ENCODE peak calls at places on chromosomes 13 and 19, in four cellular contexts. R is thoracic aorta, J is neural crest cell, Y is pancreas. L is an unnamed sample.

GRCh38 chr13:83881917-83882625 is at the start of gene SLITRK1:
- DNase-seq in R (no peak), J (peak), Y (peak), L (peak)

GRCh38 chr19:55082023-55082851 is 6.6 kb downstream of the EPS8L1 start:
- DNase-seq in R (no peak), J (no peak), Y (no peak), L (no peak)

GRCh38 chr13:93620366-93620765 is 393.8 kb downstream of the GPC6 start:
- DNase-seq in R (no peak), J (no peak), Y (no peak), L (no peak)

GRCh38 chr19:23542562-23542961 is 144.4 kb downstream of the ZNF675 start:
- DNase-seq in R (no peak), J (no peak), Y (no peak), L (no peak)

GRCh38 chr13:107587681-107588080 is 627.7 kb downstream of the LIG4 start:
- DNase-seq in R (no peak), J (no peak), Y (no peak), L (no peak)

GRCh38 chr19:52665047-52665446 is 26.9 kb upstream of the ZNF83 start:
- DNase-seq in R (no peak), J (no peak), Y (no peak), L (no peak)

GRCh38 chr13:28347456-28348371 is 147.2 kb downstream of the FLT1 start:
- DNase-seq in R (no peak), J (no peak), Y (no peak), L (no peak)

GRCh38 chr19:4326215-4326836 is 12.3 kb downstream of the STAP2 start:
- DNase-seq in R (no peak), J (no peak), Y (no peak), L (no peak)

GRCh38 chr13:30551194-30551593 is 66.5 kb upstream of the USPL1 start:
- DNase-seq in R (no peak), J (no peak), Y (no peak), L (no peak)

GRCh38 chr13:44312131-44312530 is 61.5 kb upstream of the SERP2 start:
- DNase-seq in R (no peak), J (no peak), Y (no peak), L (no peak)
- TF ChIP-seq CTCF in R (no peak), J (no peak), Y (no peak), L (no peak)

DNA sequence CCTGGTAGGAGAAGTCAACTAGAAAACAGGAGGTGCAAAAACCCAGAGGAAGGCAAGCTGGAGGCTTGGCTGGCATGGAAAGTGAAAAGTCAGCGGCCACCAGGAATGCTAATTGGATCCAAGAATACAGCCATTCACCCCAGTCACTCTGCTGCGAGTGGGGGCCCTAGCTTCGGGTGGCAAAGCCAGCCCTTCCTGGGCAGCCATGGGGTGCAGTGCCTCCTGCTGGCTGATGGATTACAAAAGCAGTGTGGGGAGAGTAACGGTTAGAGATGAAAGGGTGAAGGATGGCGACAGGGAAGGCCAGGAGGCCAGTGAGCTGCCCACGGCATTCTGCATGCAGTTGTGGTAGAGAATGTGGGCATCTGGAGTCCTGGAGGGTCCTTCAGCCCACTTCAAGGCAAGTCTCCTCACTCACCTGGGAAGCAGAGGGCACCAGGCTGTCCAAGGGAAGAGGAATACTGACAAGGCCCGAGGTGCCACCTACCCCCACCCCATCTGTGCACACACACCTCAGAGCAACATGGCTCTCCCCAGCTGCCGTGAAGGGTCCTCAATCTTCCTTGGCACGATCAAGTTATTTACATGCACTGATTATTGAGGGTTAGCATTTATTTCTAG is 20.3 kb upstream of the EPHX3 start:
- DNase-seq in R (no peak), J (peak), Y (no peak), L (no peak)
- TF ChIP-seq CTCF in R (peak), J (peak), Y (no peak), L (no peak)

GRCh38 chr13:59172076-59172475 is 991.7 kb downstream of the DIAPH3 start:
- DNase-seq in R (no peak), J (no peak), Y (no peak), L (no peak)

GRCh38 chr13:59178344-59178743 is 985.4 kb downstream of the DIAPH3 start:
- DNase-seq in R (no peak), J (no peak), Y (no peak), L (no peak)

GRCh38 chr13:59182241-59182640 is 981.5 kb downstream of the DIAPH3 start:
- DNase-seq in R (no peak), J (no peak), Y (no peak), L (no peak)

GRCh38 chr13:59176775-59177174 is 987.0 kb downstream of the DIAPH3 start:
- DNase-seq in R (no peak), J (no peak), Y (no peak), L (no peak)
- TF ChIP-seq CTCF in R (no peak), J (peak), Y (no peak), L (no peak)

GRCh38 chr19:32935629-32936028 is 36.1 kb downstream of the CEP89 start:
- DNase-seq in R (no peak), J (no peak), Y (no peak), L (no peak)

GRCh38 chr19:32933571-32933970 is 38.2 kb downstream of the CEP89 start:
- DNase-seq in R (no peak), J (no peak), Y (no peak), L (no peak)

GRCh38 chr19:32930567-32930966 is 41.2 kb downstream of the CEP89 start:
- DNase-seq in R (no peak), J (no peak), Y (no peak), L (no peak)

GRCh38 chr19:32936065-32936464 is 35.7 kb downstream of the CEP89 start:
- DNase-seq in R (no peak), J (no peak), Y (no peak), L (no peak)
- TF ChIP-seq CTCF in R (no peak), J (no peak), Y (no peak), L (no peak)

DNA sequence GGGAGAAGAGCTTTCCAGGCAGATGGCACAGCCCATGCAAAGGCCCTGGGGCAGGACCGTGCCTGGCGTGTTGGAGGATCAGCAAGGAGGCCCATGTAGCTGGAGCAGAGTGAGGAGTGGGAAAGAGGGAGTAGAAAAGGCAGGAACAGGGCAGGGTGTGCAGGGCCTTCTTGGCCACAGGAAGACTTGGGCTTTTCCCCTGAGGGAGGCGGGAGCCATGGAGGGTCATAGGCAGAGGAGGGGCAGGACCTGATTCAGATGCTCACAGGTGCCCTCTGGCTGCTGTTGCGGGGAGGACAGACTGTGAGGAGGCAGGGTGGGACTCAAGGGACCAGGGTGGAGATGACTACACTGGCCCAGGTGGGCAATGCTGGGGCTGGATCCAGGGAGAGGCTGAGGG is 13.8 kb upstream of the PTPRS start:
- DNase-seq in R (no peak), J (peak), Y (no peak), L (no peak)
- TF ChIP-seq CTCF in R (no peak), J (peak), Y (no peak), L (no peak)

GRCh38 chr13:51222510-51223283 is 499 bp downstream of the FAM124A start:
- DNase-seq in R (no peak), J (peak), Y (no peak), L (no peak)
- TF ChIP-seq CTCF in R (no peak), J (peak), Y (no peak), L (no peak)

DNA sequence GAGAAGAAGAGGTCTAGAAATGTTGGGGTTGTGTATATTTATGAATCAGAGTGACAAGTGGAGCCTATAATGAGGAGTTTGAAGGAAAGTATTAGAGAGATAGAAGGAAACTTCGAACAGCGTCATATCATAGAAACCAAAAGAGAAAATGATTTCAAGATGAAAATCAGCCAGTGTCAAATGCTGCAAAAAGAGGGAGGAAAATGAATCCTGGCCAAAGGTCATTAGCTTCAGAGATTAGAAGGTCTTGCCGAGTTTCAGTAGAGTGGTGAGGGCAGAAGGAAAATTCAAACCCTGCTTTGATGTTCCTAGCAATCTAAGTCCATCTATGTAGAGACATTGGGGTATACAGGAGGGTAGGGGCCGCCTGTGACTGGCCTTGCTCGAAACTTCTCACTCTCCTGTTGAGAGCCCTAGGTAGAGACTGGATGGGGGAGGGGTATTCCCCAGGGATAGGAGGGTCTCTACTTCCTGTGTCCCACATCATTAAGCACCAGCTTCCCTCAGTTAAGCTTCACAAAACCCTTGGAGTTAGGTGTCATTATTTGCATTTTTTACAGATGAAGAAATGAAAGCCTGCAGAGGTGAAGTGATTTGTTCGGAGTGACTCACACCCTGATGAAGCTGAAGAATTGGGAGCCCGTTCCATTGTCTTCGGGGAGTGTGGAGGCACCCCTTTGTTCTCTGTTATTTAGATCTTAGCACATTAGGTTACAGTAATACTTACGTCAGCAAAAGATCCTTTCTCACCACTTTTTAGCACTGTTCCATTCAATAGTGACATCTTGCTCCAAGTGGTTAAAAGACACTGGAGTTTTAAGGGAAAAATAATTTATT is 62.8 kb downstream of the FGF9 start:
- DNase-seq in R (no peak), J (no peak), Y (no peak), L (no peak)
- TF ChIP-seq CTCF in R (no peak), J (no peak), Y (no peak), L (no peak)

GRCh38 chr19:9727644-9728043 is 40.9 kb downstream of the ZNF846 start:
- DNase-seq in R (no peak), J (no peak), Y (no peak), L (no peak)
- TF ChIP-seq CTCF in R (no peak), J (no peak), Y (no peak), L (no peak)

L was measured in omental fat pad.